ENCODE peak calls at places on chromosomes 16 and 17, in eight cellular contexts. S is ELF-1, P is IMR-90, X is brain microvascular endothelial cell, G is stomach, U is HuH-7.5, T is nucleus accumbens, I is HS-5. W is an unnamed sample.

GRCh38 chr16:88606146-88606757 is 32.1 kb upstream of the IL17C start:
- DNase-seq in P (no peak), U (no peak), T (no peak), G (no peak), S (no peak), I (no peak), X (no peak), W (no peak)

GRCh38 chr17:11853321-11854151 is 143.7 kb downstream of the ZNF18 start:
- DNase-seq in X (no peak), P (no peak), S (peak), U (no peak), I (no peak), T (peak), G (no peak), W (no peak)

GRCh38 chr17:1758812-1759211 is 3.0 kb upstream of the SERPINF1 start:
- DNase-seq in S (no peak), X (no peak), I (no peak), G (no peak), P (no peak), T (no peak), U (no peak), W (no peak)

GRCh38 chr17:31696184-31696602 is 162.9 kb downstream of the COPRS start:
- DNase-seq in S (peak), P (peak), X (peak), T (peak), I (peak), G (peak), U (peak), W (no peak)

GRCh38 chr16:21599994-21600773 is 807 bp downstream of the METTL9 start:
- DNase-seq in T (no peak), G (no peak), S (peak), U (peak), I (no peak), P (peak), X (no peak), W (peak)

GRCh38 chr16:70804729-70805169 is 3.8 kb upstream of the VAC14 start:
- DNase-seq in X (no peak), I (no peak), P (no peak), G (no peak), T (no peak), U (no peak), S (no peak), W (no peak)

GRCh38 chr17:58305626-58306025 is 23.0 kb downstream of the TSPOAP1 start:
- DNase-seq in T (no peak), I (no peak), G (peak), X (no peak), P (no peak), S (no peak), U (no peak), W (no peak)

GRCh38 chr17:65283704-65284103 is 146.5 kb downstream of the RGS9 start:
- DNase-seq in P (peak), G (no peak), X (no peak), T (no peak), U (no peak), I (no peak), S (no peak), W (no peak)

GRCh38 chr17:82092995-82093751 is 4.9 kb downstream of the FASN start:
- DNase-seq in T (no peak), G (no peak), X (no peak), U (peak), I (no peak), P (no peak), S (no peak), W (no peak)

GRCh38 chr17:39872700-39873099 is 4.7 kb downstream of the ZPBP2 start:
- DNase-seq in P (peak), T (no peak), S (no peak), U (no peak), X (no peak), G (no peak), I (no peak), W (peak)

GRCh38 chr17:82371333-82372062 is at the start of gene UTS2R:
- DNase-seq in S (no peak), P (no peak), I (no peak), U (peak), T (no peak), X (no peak), G (no peak), W (no peak)

GRCh38 chr17:82974136-82974952 is 105.1 kb upstream of the METRNL start:
- DNase-seq in S (no peak), P (no peak), X (no peak), I (no peak), U (no peak), G (no peak), T (no peak), W (no peak)

GRCh38 chr16:31135535-31136286 is at the start of gene PRSS8:
- DNase-seq in X (no peak), S (peak), G (peak), I (no peak), T (no peak), U (no peak), P (no peak), W (peak)

W was measured in Calu3.